ENCODE peak calls at places on chromosomes 13 and 19, in five cellular contexts. One of them, this sample, is unnamed.

GRCh38 chr13:100895656-100896055 is 221.1 kb upstream of the TMTC4 start:
- DNase-seq in lung: no peak
- DNase-seq in fibroblast of lung: peak; percentile 50
- DNase-seq in thoracic aorta: no peak
- DNase-seq in AG09309: no peak
- DNase-seq in this sample: no peak

GRCh38 chr19:33161201-33161600 is 29.3 kb downstream of the WDR88 start:
- DNase-seq in lung: no peak
- DNase-seq in fibroblast of lung: no peak
- DNase-seq in thoracic aorta: no peak
- DNase-seq in AG09309: no peak
- DNase-seq in this sample: no peak

GRCh38 chr19:1449467-1450442 is at the start of gene APC2:
- DNase-seq in lung: no peak
- DNase-seq in fibroblast of lung: no peak
- DNase-seq in thoracic aorta: no peak
- DNase-seq in AG09309: no peak
- DNase-seq in this sample: no peak

GRCh38 chr13:36282818-36283432 is 14.7 kb downstream of the CCDC169 start:
- DNase-seq in lung: no peak
- DNase-seq in fibroblast of lung: peak; percentile 39
- DNase-seq in thoracic aorta: no peak
- DNase-seq in AG09309: no peak
- DNase-seq in this sample: no peak

GRCh38 chr13:22592515-22592914 is 588.3 kb upstream of the SGCG start:
- DNase-seq in lung: no peak
- DNase-seq in fibroblast of lung: no peak
- DNase-seq in thoracic aorta: no peak
- DNase-seq in AG09309: no peak
- DNase-seq in this sample: no peak

GRCh38 chr13:113552786-113553540 is 31.6 kb upstream of the TFDP1 start:
- DNase-seq in lung: peak; percentile 21
- DNase-seq in fibroblast of lung: no peak
- DNase-seq in thoracic aorta: no peak
- DNase-seq in AG09309: no peak
- DNase-seq in this sample: no peak

GRCh38 chr13:54928071-54928470 is 1899.5 kb downstream of the OLFM4 start:
- DNase-seq in lung: no peak
- DNase-seq in fibroblast of lung: no peak
- DNase-seq in thoracic aorta: no peak
- DNase-seq in AG09309: no peak
- DNase-seq in this sample: no peak

GRCh38 chr13:24670927-24671326 is 9.3 kb upstream of the ATP12A start:
- DNase-seq in lung: no peak
- DNase-seq in fibroblast of lung: peak; percentile 20
- DNase-seq in thoracic aorta: no peak
- DNase-seq in AG09309: no peak
- DNase-seq in this sample: no peak

GRCh38 chr19:28170066-28170465 is 1042.9 kb downstream of the UQCRFS1 start:
- DNase-seq in lung: no peak
- DNase-seq in fibroblast of lung: no peak
- DNase-seq in thoracic aorta: no peak
- DNase-seq in AG09309: no peak
- DNase-seq in this sample: no peak

GRCh38 chr13:39567569-39567968 is 35.4 kb downstream of the LHFPL6 start:
- DNase-seq in lung: no peak
- DNase-seq in fibroblast of lung: no peak
- DNase-seq in thoracic aorta: no peak
- DNase-seq in AG09309: no peak
- DNase-seq in this sample: no peak

GRCh38 chr13:100984349-100984748 is 309.8 kb upstream of the TMTC4 start:
- DNase-seq in lung: no peak
- DNase-seq in fibroblast of lung: no peak
- DNase-seq in thoracic aorta: no peak
- DNase-seq in AG09309: no peak
- DNase-seq in this sample: no peak

GRCh38 chr19:51187395-51188226 is 37.3 kb upstream of the CD33 start:
- DNase-seq in lung: no peak
- DNase-seq in fibroblast of lung: no peak
- DNase-seq in thoracic aorta: no peak
- DNase-seq in AG09309: no peak
- DNase-seq in this sample: no peak

GRCh38 chr19:55251296-55252081 is 7.3 kb downstream of the PPP6R1 start:
- DNase-seq in lung: no peak
- DNase-seq in fibroblast of lung: peak; percentile 67
- DNase-seq in thoracic aorta: no peak
- DNase-seq in AG09309: no peak
- DNase-seq in this sample: peak; percentile 39

GRCh38 chr13:46679369-46680180 is 117.4 kb downstream of the ESD start:
- DNase-seq in lung: no peak
- DNase-seq in fibroblast of lung: peak; percentile 32
- DNase-seq in thoracic aorta: no peak
- DNase-seq in AG09309: no peak
- DNase-seq in this sample: peak; percentile 20

GRCh38 chr13:25067054-25067453 is 28.9 kb upstream of the PABPC3 start:
- DNase-seq in lung: no peak
- DNase-seq in fibroblast of lung: no peak
- DNase-seq in thoracic aorta: no peak
- DNase-seq in AG09309: no peak
- DNase-seq in this sample: no peak

GRCh38 chr19:44005968-44006367 is 3.2 kb downstream of the ZNF230 start:
- DNase-seq in lung: no peak
- DNase-seq in fibroblast of lung: no peak
- DNase-seq in thoracic aorta: no peak
- DNase-seq in AG09309: no peak
- DNase-seq in this sample: no peak

GRCh38 chr19:30046522-30046921 is 104.5 kb downstream of the URI1 start:
- DNase-seq in lung: no peak
- DNase-seq in fibroblast of lung: peak; percentile 9
- DNase-seq in thoracic aorta: no peak
- DNase-seq in AG09309: no peak
- DNase-seq in this sample: no peak

GRCh38 chr19:48149430-48149829 is 20.7 kb downstream of the LIG1 start:
- DNase-seq in lung: no peak
- DNase-seq in fibroblast of lung: no peak
- DNase-seq in thoracic aorta: no peak
- DNase-seq in AG09309: no peak
- DNase-seq in this sample: no peak

GRCh38 chr13:92575782-92576181 is 650.8 kb upstream of the GPC6 start:
- DNase-seq in lung: no peak
- DNase-seq in fibroblast of lung: no peak
- DNase-seq in thoracic aorta: no peak
- DNase-seq in AG09309: no peak
- DNase-seq in this sample: no peak

GRCh38 chr13:92574499-92574898 is 652.1 kb upstream of the GPC6 start:
- DNase-seq in lung: no peak
- DNase-seq in fibroblast of lung: peak; percentile 9
- DNase-seq in thoracic aorta: no peak
- DNase-seq in AG09309: no peak
- DNase-seq in this sample: no peak

GRCh38 chr13:92578358-92578757 is 648.2 kb upstream of the GPC6 start:
- DNase-seq in lung: no peak
- DNase-seq in fibroblast of lung: no peak
- DNase-seq in thoracic aorta: no peak
- DNase-seq in AG09309: no peak
- DNase-seq in this sample: no peak

GRCh38 chr13:92572190-92572589 is 654.4 kb upstream of the GPC6 start:
- DNase-seq in lung: no peak
- DNase-seq in fibroblast of lung: no peak
- DNase-seq in thoracic aorta: no peak
- DNase-seq in AG09309: no peak
- DNase-seq in this sample: no peak

GRCh38 chr13:92573467-92574057 is 653.0 kb upstream of the GPC6 start:
- DNase-seq in lung: no peak
- DNase-seq in fibroblast of lung: peak; percentile 33
- DNase-seq in thoracic aorta: no peak
- DNase-seq in AG09309: no peak
- DNase-seq in this sample: no peak
- TF ChIP-seq CTCF in lung: no peak
- TF ChIP-seq CTCF in fibroblast of lung: peak; percentile 20
- TF ChIP-seq CTCF in thoracic aorta: no peak
- TF ChIP-seq CTCF in AG09309: no peak
- TF ChIP-seq CTCF in this sample: no peak

GRCh38 chr19:7978196-7978825 is 27.1 kb downstream of the ELAVL1 start:
- DNase-seq in lung: no peak
- DNase-seq in fibroblast of lung: no peak
- DNase-seq in thoracic aorta: no peak
- DNase-seq in AG09309: no peak
- DNase-seq in this sample: no peak

GRCh38 chr19:7979559-7979958 is 25.9 kb downstream of the ELAVL1 start:
- DNase-seq in lung: no peak
- DNase-seq in fibroblast of lung: no peak
- DNase-seq in thoracic aorta: no peak
- DNase-seq in AG09309: no peak
- DNase-seq in this sample: no peak

GRCh38 chr19:7977723-7978040 is 27.8 kb downstream of the ELAVL1 start:
- DNase-seq in lung: no peak
- DNase-seq in fibroblast of lung: no peak
- DNase-seq in thoracic aorta: no peak
- DNase-seq in AG09309: no peak
- DNase-seq in this sample: no peak

GRCh38 chr19:7980168-7980567 is 25.3 kb downstream of the ELAVL1 start:
- DNase-seq in lung: no peak
- DNase-seq in fibroblast of lung: no peak
- DNase-seq in thoracic aorta: no peak
- DNase-seq in AG09309: no peak
- DNase-seq in this sample: no peak

GRCh38 chr19:7979011-7979410 is 26.4 kb downstream of the ELAVL1 start:
- DNase-seq in lung: no peak
- DNase-seq in fibroblast of lung: no peak
- DNase-seq in thoracic aorta: no peak
- DNase-seq in AG09309: no peak
- DNase-seq in this sample: no peak
- TF ChIP-seq CTCF in lung: no peak
- TF ChIP-seq CTCF in fibroblast of lung: no peak
- TF ChIP-seq CTCF in thoracic aorta: no peak
- TF ChIP-seq CTCF in AG09309: no peak
- TF ChIP-seq CTCF in this sample: no peak

GRCh38 chr19:45848922-45849321 is 14.0 kb downstream of the SYMPK start:
- DNase-seq in lung: no peak
- DNase-seq in fibroblast of lung: no peak
- DNase-seq in thoracic aorta: no peak
- DNase-seq in AG09309: no peak
- DNase-seq in this sample: no peak
- TF ChIP-seq CTCF in lung: no peak
- TF ChIP-seq CTCF in fibroblast of lung: peak; percentile 44
- TF ChIP-seq CTCF in thoracic aorta: no peak
- TF ChIP-seq CTCF in AG09309: peak; percentile 27
- TF ChIP-seq CTCF in this sample: no peak

GRCh38 chr13:59641758-59642157 is 522.0 kb downstream of the DIAPH3 start:
- DNase-seq in lung: no peak
- DNase-seq in fibroblast of lung: peak; percentile 41
- DNase-seq in thoracic aorta: no peak
- DNase-seq in AG09309: peak; percentile 3
- DNase-seq in this sample: no peak

GRCh38 chr13:59643906-59644626 is 519.7 kb downstream of the DIAPH3 start:
- DNase-seq in lung: no peak
- DNase-seq in fibroblast of lung: no peak
- DNase-seq in thoracic aorta: no peak
- DNase-seq in AG09309: no peak
- DNase-seq in this sample: no peak

GRCh38 chr13:59643239-59643865 is 520.4 kb downstream of the DIAPH3 start:
- DNase-seq in lung: no peak
- DNase-seq in fibroblast of lung: no peak
- DNase-seq in thoracic aorta: no peak
- DNase-seq in AG09309: no peak
- DNase-seq in this sample: no peak

GRCh38 chr13:59638404-59638803 is 525.3 kb downstream of the DIAPH3 start:
- DNase-seq in lung: no peak
- DNase-seq in fibroblast of lung: no peak
- DNase-seq in thoracic aorta: no peak
- DNase-seq in AG09309: no peak
- DNase-seq in this sample: no peak

GRCh38 chr13:59641261-59641660 is 522.5 kb downstream of the DIAPH3 start:
- DNase-seq in lung: no peak
- DNase-seq in fibroblast of lung: no peak
- DNase-seq in thoracic aorta: no peak
- DNase-seq in AG09309: no peak
- DNase-seq in this sample: no peak
- TF ChIP-seq CTCF in lung: no peak
- TF ChIP-seq CTCF in fibroblast of lung: no peak
- TF ChIP-seq CTCF in thoracic aorta: no peak
- TF ChIP-seq CTCF in AG09309: no peak
- TF ChIP-seq CTCF in this sample: no peak

DNA sequence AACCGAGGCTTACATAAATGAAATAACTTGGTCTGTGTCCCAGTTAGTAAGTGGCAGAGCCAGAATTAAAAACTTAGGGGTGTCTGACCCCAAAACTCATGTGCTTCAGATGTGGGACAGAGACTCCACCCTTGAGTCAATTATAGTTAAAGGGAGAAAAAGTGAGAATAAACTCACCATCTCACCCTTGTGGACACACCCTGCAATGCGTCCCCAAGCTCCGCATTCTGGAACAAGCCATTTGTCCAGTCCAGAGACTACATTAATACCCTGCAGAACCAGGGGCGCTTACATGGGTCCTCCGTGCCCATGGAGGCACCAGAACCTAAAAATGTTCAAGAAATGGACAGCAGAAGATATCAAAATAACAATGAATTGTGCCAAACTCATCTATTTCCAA is 207.0 kb upstream of the ZNF507 start:
- DNase-seq in lung: no peak
- DNase-seq in fibroblast of lung: no peak
- DNase-seq in thoracic aorta: no peak
- DNase-seq in AG09309: no peak
- DNase-seq in this sample: no peak
- TF ChIP-seq CTCF in lung: no peak
- TF ChIP-seq CTCF in fibroblast of lung: peak; percentile 16
- TF ChIP-seq CTCF in thoracic aorta: no peak
- TF ChIP-seq CTCF in AG09309: no peak
- TF ChIP-seq CTCF in this sample: no peak

This sample was measured in activated B cell treated with CpG ODN at 0.5 μM for 24 hours.